ENCODE peak calls at places on chromosomes 5 and 9, in five cellular contexts. One of them, this sample, is unnamed.

GRCh38 chr5:147930759-147931158 is 24.4 kb upstream of the C5orf46 start:
- DNase-seq in NCI-H1436: no peak
- DNase-seq in BJ: no peak
- DNase-seq in ACHN: no peak
- DNase-seq in tibial artery: no peak
- DNase-seq in this sample: no peak

GRCh38 chr5:59790399-59791130 is 103.0 kb downstream of the PDE4D start:
- DNase-seq in NCI-H1436: no peak
- DNase-seq in BJ: no peak
- DNase-seq in ACHN: peak
- DNase-seq in tibial artery: no peak
- DNase-seq in this sample: no peak

GRCh38 chr9:91933556-91934352 is 16.3 kb downstream of the ROR2 start:
- DNase-seq in NCI-H1436: no peak
- DNase-seq in BJ: no peak
- DNase-seq in ACHN: no peak
- DNase-seq in tibial artery: no peak
- DNase-seq in this sample: no peak

GRCh38 chr9:38700695-38701094 is 19.2 kb downstream of the FAM240B start:
- DNase-seq in NCI-H1436: no peak
- DNase-seq in BJ: no peak
- DNase-seq in ACHN: no peak
- DNase-seq in tibial artery: no peak
- DNase-seq in this sample: no peak

GRCh38 chr9:110820378-110820777 is 151.8 kb downstream of the MUSK start:
- DNase-seq in NCI-H1436: no peak
- DNase-seq in BJ: no peak
- DNase-seq in ACHN: no peak
- DNase-seq in tibial artery: no peak
- DNase-seq in this sample: no peak

GRCh38 chr9:12785251-12785880 is 10.5 kb downstream of the LURAP1L start:
- DNase-seq in NCI-H1436: no peak
- DNase-seq in BJ: no peak
- DNase-seq in ACHN: no peak
- DNase-seq in tibial artery: peak
- DNase-seq in this sample: no peak

GRCh38 chr5:32507738-32508434 is 63.3 kb upstream of the ZFR start:
- DNase-seq in NCI-H1436: no peak
- DNase-seq in BJ: peak
- DNase-seq in ACHN: no peak
- DNase-seq in tibial artery: no peak
- DNase-seq in this sample: no peak

GRCh38 chr5:124399426-124399961 is 346.9 kb downstream of the ZNF608 start:
- DNase-seq in NCI-H1436: no peak
- DNase-seq in BJ: no peak
- DNase-seq in ACHN: no peak
- DNase-seq in tibial artery: no peak
- DNase-seq in this sample: no peak